ENCODE peak calls at places on chromosomes 3 and 15, in four cellular contexts. O is neuronal stem cell, Q is T-helper 9 cell, M is NCI-H446 treated with DMSO at 0.1 percent for 48 hours. F is an unnamed sample.

GRCh38 chr15:67031321-67031720 is 34.1 kb upstream of the SMAD3 start:
- DNase-seq in Q (no peak), M (no peak), O (no peak), F (no peak)

GRCh38 chr15:68278345-68279217 is 1.0 kb downstream of the FEM1B start:
- DNase-seq in O (no peak), Q (no peak), M (peak; percentile 11), F (peak; percentile 18)

GRCh38 chr3:134090031-134090430 is 60.3 kb upstream of the SLCO2A1 start:
- DNase-seq in Q (no peak), O (no peak), M (no peak), F (no peak)

GRCh38 chr3:126985143-126985985 is 2.4 kb downstream of the PLXNA1 start:
- DNase-seq in Q (no peak), M (no peak), O (no peak), F (no peak)

GRCh38 chr15:78052545-78052944 is 25.0 kb downstream of the TBC1D2B start:
- DNase-seq in Q (no peak), O (no peak), M (no peak), F (no peak)

GRCh38 chr15:74958320-74958907 is 1.8 kb upstream of the RPP25 start:
- DNase-seq in O (no peak), M (no peak), Q (no peak), F (no peak)

GRCh38 chr15:60619131-60619530 is 140.2 kb upstream of the ICE2 start:
- DNase-seq in O (no peak), Q (no peak), M (no peak), F (no peak)

GRCh38 chr3:18747383-18747782 is 322.2 kb upstream of the SATB1 start:
- DNase-seq in Q (no peak), M (no peak), O (no peak), F (no peak)

GRCh38 chr3:194450341-194450740 is 36.5 kb downstream of the ATP13A3 start:
- DNase-seq in Q (no peak), M (peak; percentile 22), O (no peak), F (no peak)

GRCh38 chr3:167602041-167602440 is 51.7 kb downstream of the WDR49 start:
- DNase-seq in Q (no peak), O (no peak), M (no peak), F (no peak)

GRCh38 chr15:46644493-46645481 is 1010.0 kb downstream of the SQOR start:
- DNase-seq in O (no peak), M (no peak), Q (no peak), F (no peak)

GRCh38 chr15:86629409-86629808 is 549.7 kb downstream of the AGBL1 start:
- DNase-seq in M (no peak), Q (no peak), O (no peak), F (no peak)

GRCh38 chr3:61387817-61388216 is 136.6 kb upstream of the FHIT start:
- DNase-seq in Q (no peak), O (no peak), M (no peak), F (no peak)

GRCh38 chr15:75359537-75360250 is 8.7 kb downstream of the MAN2C1 start:
- DNase-seq in Q (no peak), O (no peak), M (no peak), F (no peak)

GRCh38 chr15:47674576-47675232 is 42.6 kb upstream of the SEMA6D start:
- DNase-seq in M (peak; percentile 43), O (peak; percentile 40), Q (no peak), F (no peak)

GRCh38 chr3:79773291-79773690 is 5.5 kb upstream of the ROBO1 start:
- DNase-seq in O (no peak), Q (no peak), M (no peak), F (no peak)

GRCh38 chr3:58041826-58042324 is 33.7 kb downstream of the FLNB start:
- DNase-seq in O (no peak), Q (no peak), M (no peak), F (peak; percentile 92)

GRCh38 chr3:78668302-78668701 is 1099.5 kb downstream of the ROBO1 start:
- DNase-seq in M (no peak), Q (no peak), O (no peak), F (no peak)

GRCh38 chr3:191882289-191882688 is 421.3 kb downstream of the PYDC2 start:
- DNase-seq in M (no peak), Q (no peak), O (no peak), F (peak; percentile 58)

GRCh38 chr3:120800625-120801024 is 58.1 kb downstream of the GTF2E1 start:
- DNase-seq in O (no peak), M (no peak), Q (no peak), F (no peak)

GRCh38 chr3:11535207-11535960 is 108.3 kb downstream of the VGLL4 start:
- DNase-seq in M (no peak), Q (no peak), O (no peak), F (no peak)

GRCh38 chr15:74891469-74891868 is 1.6 kb downstream of the MPI start:
- DNase-seq in Q (no peak), O (no peak), M (no peak), F (no peak)

GRCh38 chr3:40477671-40478070 is 749 bp downstream of the ZNF619 start:
- DNase-seq in Q (no peak), O (no peak), M (no peak), F (no peak)

GRCh38 chr3:5006755-5007202 is 27.5 kb downstream of the BHLHE40 start:
- DNase-seq in M (no peak), O (no peak), Q (peak; percentile 64), F (no peak)

GRCh38 chr15:69798481-69799315 is 299.0 kb downstream of the TLE3 start:
- DNase-seq in O (no peak), Q (no peak), M (no peak), F (no peak)

GRCh38 chr3:38364721-38365400 is 18.3 kb downstream of the XYLB start:
- DNase-seq in M (no peak), O (no peak), Q (no peak), F (no peak)

GRCh38 chr15:68497206-68497910 is 65.4 kb upstream of the ITGA11 start:
- DNase-seq in M (no peak), O (no peak), Q (no peak), F (peak; percentile 19)

GRCh38 chr3:24640330-24640877 is 145.8 kb upstream of the THRB start:
- DNase-seq in Q (no peak), M (peak; percentile 27), O (no peak), F (peak; percentile 28)

GRCh38 chr15:55775316-55775715 is 32.4 kb upstream of the PRTG start:
- DNase-seq in M (no peak), Q (no peak), O (no peak), F (no peak)

GRCh38 chr15:37109952-37110630 is 9.7 kb upstream of the MEIS2 start:
- DNase-seq in M (no peak), O (no peak), Q (no peak), F (no peak)

GRCh38 chr15:95894407-95894956 is 436.0 kb upstream of the NR2F2 start:
- DNase-seq in O (no peak), M (no peak), Q (no peak), F (no peak)

GRCh38 chr3:143224731-143225130 is 105.2 kb downstream of the CHST2 start:
- DNase-seq in O (no peak), Q (no peak), M (no peak), F (no peak)

F was measured in A172.